ENCODE peak calls at places on chromosomes 12 and 14, in seven cellular contexts. K, P, C, W, I, J and G are unnamed samples.

GRCh38 chr12:58873496-58873895 is 46.8 kb downstream of the LRIG3 start:
- DNase-seq in W (no peak), K (no peak), I (no peak), C (no peak), J (no peak), P (no peak), G (no peak)

GRCh38 chr14:76413962-76414665 is 38.2 kb downstream of the ESRRB start:
- DNase-seq in C (no peak), P (no peak), K (no peak), J (no peak), I (no peak), W (no peak), G (no peak)

GRCh38 chr12:47860279-47860841 is 40.7 kb upstream of the HDAC7 start:
- DNase-seq in W (no peak), I (no peak), J (no peak), C (no peak), K (no peak), P (no peak), G (no peak)

GRCh38 chr12:104377507-104377812 is 73.9 kb downstream of the EID3 start:
- DNase-seq in I (no peak), K (no peak), P (no peak), J (no peak), C (no peak), W (no peak), G (no peak)

GRCh38 chr14:51081712-51082111 is 13.2 kb downstream of the TRIM9 start:
- DNase-seq in W (no peak), I (no peak), J (no peak), P (no peak), K (no peak), C (no peak), G (no peak)

GRCh38 chr14:37709419-37710195 is 114.2 kb downstream of the TTC6 start:
- DNase-seq in C (no peak), J (no peak), I (no peak), K (no peak), P (no peak), W (no peak), G (no peak)

GRCh38 chr14:84108746-84109457 is 1421.0 kb upstream of the FLRT2 start:
- DNase-seq in W (no peak), K (no peak), C (no peak), P (no peak), J (no peak), I (no peak), G (no peak)

GRCh38 chr12:91172051-91172450 is 10.6 kb downstream of the DCN start:
- DNase-seq in I (no peak), W (no peak), P (no peak), J (no peak), K (no peak), C (no peak), G (no peak)

GRCh38 chr14:96424104-96424989 is 32.4 kb downstream of the AK7 start:
- DNase-seq in K (peak), W (no peak), J (no peak), P (no peak), C (peak), I (peak), G (no peak)

GRCh38 chr14:61889914-61890351 is 127.7 kb downstream of the SNAPC1 start:
- DNase-seq in I (no peak), P (no peak), K (no peak), C (no peak), J (no peak), W (no peak), G (no peak)

GRCh38 chr14:67541448-67542387 is 8.6 kb downstream of the PLEKHH1 start:
- DNase-seq in W (no peak), C (no peak), P (no peak), K (no peak), I (no peak), J (peak), G (no peak)

GRCh38 chr12:40227447-40227846 is 2.6 kb downstream of the LRRK2 start:
- DNase-seq in C (no peak), P (no peak), K (no peak), W (no peak), I (no peak), J (no peak), G (no peak)

GRCh38 chr14:84209021-84209420 is 1320.9 kb upstream of the FLRT2 start:
- DNase-seq in C (no peak), J (no peak), I (no peak), P (no peak), W (no peak), K (no peak), G (no peak)

GRCh38 chr14:60648934-60649814 is at the start of gene SIX1:
- DNase-seq in W (no peak), K (peak), I (no peak), C (peak), P (no peak), J (peak), G (peak)

GRCh38 chr12:131057722-131058515 is 104.2 kb downstream of the ADGRD1 start:
- DNase-seq in K (no peak), C (peak), P (no peak), W (no peak), I (no peak), J (no peak), G (no peak)

GRCh38 chr12:64912501-64912900 is 88.1 kb downstream of the TBC1D30 start:
- DNase-seq in J (peak), I (no peak), K (no peak), C (no peak), W (no peak), P (no peak), G (no peak)

GRCh38 chr14:90521121-90521929 is 124.5 kb downstream of the CALM1 start:
- DNase-seq in K (no peak), W (no peak), J (peak), P (no peak), I (no peak), C (no peak), G (no peak)